ENCODE peak calls at places on chromosomes 12 and 14, in ten cellular contexts. Z is stimulated activated CD4-positive, alpha-beta T cell treated with anti-CD3 and anti-CD28 coated beads, Interleukin-2, amount 100 ng/mL, for 24 hours; K is EL; J is A549; O is NCI-H82; U is nucleus accumbens; R is RWPE1; S is KG1; F is astrocyte of the cerebellum; L is COLO829. M is an unnamed sample.

GRCh38 chr12:95351745-95352144 is 122.2 kb upstream of the METAP2 start:
- DNase-seq in Z (no peak), U (no peak), O (no peak), K (no peak), J (no peak), R (no peak), S (no peak), F (no peak), L (no peak), M (no peak)

GRCh38 chr14:72678360-72678759 is 215.5 kb downstream of the DPF3 start:
- DNase-seq in R (no peak), J (no peak), F (no peak), O (no peak), S (no peak), L (no peak), Z (no peak), K (peak; percentile 87), U (no peak), M (no peak)

GRCh38 chr12:92546826-92547348 is 155.9 kb upstream of the PLEKHG7 start:
- DNase-seq in L (no peak), O (no peak), U (no peak), S (no peak), R (no peak), F (no peak), J (no peak), Z (no peak), K (no peak), M (no peak)

GRCh38 chr14:94685681-94686485 is 73.7 kb downstream of the SERPINA3 start:
- DNase-seq in J (no peak), S (no peak), R (no peak), L (no peak), U (no peak), Z (no peak), F (no peak), O (no peak), K (no peak), M (no peak)

GRCh38 chr14:67137744-67138371 is 51.4 kb upstream of the GARIN2 start:
- DNase-seq in J (peak; percentile 11), F (peak; percentile 9), L (peak; percentile 32), R (peak; percentile 18), S (peak; percentile 2), U (no peak), Z (no peak), O (no peak), K (peak; percentile 18), M (no peak)

GRCh38 chr12:40435251-40435650 is 210.5 kb downstream of the LRRK2 start:
- DNase-seq in Z (no peak), O (no peak), S (no peak), J (no peak), U (no peak), R (no peak), K (no peak), L (no peak), F (no peak), M (no peak)

GRCh38 chr14:64200170-64200569 is 94.0 kb downstream of the ESR2 start:
- DNase-seq in K (no peak), U (no peak), J (no peak), F (no peak), R (no peak), S (no peak), L (no peak), Z (no peak), O (no peak), M (no peak)

GRCh38 chr12:76311796-76312195 is 36.4 kb downstream of the BBS10 start:
- DNase-seq in J (no peak), Z (no peak), F (no peak), U (no peak), S (no peak), O (no peak), L (peak; percentile 46), R (no peak), K (peak; percentile 73), M (no peak)

GRCh38 chr14:102940729-102941362 is 18.4 kb downstream of the AMN start:
- DNase-seq in J (no peak), F (no peak), O (no peak), U (no peak), K (no peak), R (no peak), Z (no peak), L (no peak), S (no peak), M (no peak)

GRCh38 chr12:109759595-109759994 is 46.0 kb downstream of the FAM222A start:
- DNase-seq in U (no peak), L (no peak), O (no peak), S (no peak), K (no peak), Z (no peak), R (no peak), F (no peak), J (no peak), M (no peak)

GRCh38 chr14:31440280-31440679 is 17.0 kb downstream of the DTD2 start:
- DNase-seq in S (no peak), Z (no peak), F (no peak), R (no peak), U (no peak), K (peak; percentile 13), L (no peak), O (no peak), J (no peak), M (no peak)

GRCh38 chr12:76698966-76699365 is 64.9 kb upstream of the ZDHHC17 start:
- DNase-seq in U (no peak), O (no peak), K (no peak), Z (no peak), F (no peak), S (no peak), J (no peak), L (no peak), R (no peak), M (no peak)

GRCh38 chr12:88237954-88238353 is 95.8 kb downstream of the TMTC3 start:
- DNase-seq in J (no peak), S (no peak), R (no peak), Z (no peak), L (no peak), K (peak; percentile 72), F (peak; percentile 23), O (no peak), U (no peak), M (no peak)

GRCh38 chr12:12986775-12987332 is 13.2 kb downstream of the HEBP1 start:
- DNase-seq in S (no peak), K (no peak), U (no peak), J (no peak), L (no peak), F (no peak), R (no peak), Z (no peak), O (peak; percentile 72), M (no peak)

GRCh38 chr14:101757064-101757838 is 4.3 kb upstream of the PPP2R5C start:
- DNase-seq in F (no peak), O (no peak), K (no peak), S (no peak), R (no peak), L (no peak), U (no peak), Z (no peak), J (no peak), M (no peak)

GRCh38 chr14:93994919-93995682 is 2.0 kb upstream of the CCDC197 start:
- DNase-seq in K (peak; percentile 79), Z (peak; percentile 68), F (peak; percentile 34), S (no peak), O (no peak), U (no peak), R (peak; percentile 66), J (peak; percentile 53), L (peak; percentile 37), M (peak; percentile 9)

GRCh38 chr14:26598672-26599131 is 869 bp upstream of the NOVA1 start:
- DNase-seq in O (peak; percentile 62), K (no peak), F (no peak), Z (no peak), L (no peak), R (no peak), U (no peak), S (no peak), J (no peak), M (no peak)

GRCh38 chr14:54148251-54148650 is 191.6 kb upstream of the BMP4 start:
- DNase-seq in U (no peak), Z (no peak), S (no peak), R (no peak), O (no peak), K (no peak), L (no peak), F (no peak), J (no peak), M (no peak)

GRCh38 chr12:52496054-52496453 is 3.0 kb upstream of the KRT6A start:
- DNase-seq in K (no peak), F (no peak), U (no peak), L (no peak), S (no peak), Z (no peak), J (no peak), R (no peak), O (no peak), M (no peak)

GRCh38 chr12:64181504-64182291 is 40.4 kb downstream of the KICS2 start:
- DNase-seq in L (peak; percentile 61), J (peak; percentile 69), K (peak; percentile 98), F (peak; percentile 86), O (peak; percentile 32), R (peak; percentile 85), Z (no peak), S (no peak), U (peak; percentile 35), M (peak; percentile 40)

GRCh38 chr12:39873065-39873464 is 232.8 kb downstream of the SLC2A13 start:
- DNase-seq in Z (no peak), R (no peak), S (no peak), U (no peak), J (no peak), O (no peak), L (no peak), K (no peak), F (no peak), M (no peak)

GRCh38 chr14:74493343-74494261 is at the start of gene ISCA2:
- DNase-seq in S (peak; percentile 99), O (peak; percentile 100), Z (peak; percentile 100), R (peak; percentile 99), K (peak; percentile 100), F (peak; percentile 98), U (peak; percentile 99), J (peak; percentile 98), L (peak; percentile 99), M (peak; percentile 93)

GRCh38 chr12:62346817-62347216 is 86.6 kb downstream of the USP15 start:
- DNase-seq in K (no peak), L (no peak), S (no peak), O (no peak), J (no peak), F (no peak), R (no peak), U (no peak), Z (no peak), M (no peak)